ENCODE peak calls at places on chromosomes 12 and 14, in nine cellular contexts. E is activated naive CD4-positive, alpha-beta T cell treated with anti-CD3 and anti-CD28 coated beads, Interleukin-2, amount 50 U/mL, for 72 hours; Z is right cardiac atrium; Q is neuronal stem cell; T is aorta; U is choroid plexus epithelial cell; K is fibroblast of lung; A is NCI-H187; P is WTC11. I is an unnamed sample.

GRCh38 chr12:107541001-107541400 is 144.6 kb upstream of the PWP1 start:
- DNase-seq in T (no peak), K (no peak), Q (no peak), P (no peak), Z (no peak), E (no peak), A (no peak), U (no peak), I (no peak)

GRCh38 chr12:124296295-124296915 is 1.5 kb downstream of the RFLNA start:
- DNase-seq in Z (peak; percentile 44), E (no peak), P (no peak), A (no peak), T (peak; percentile 46), K (no peak), U (no peak), Q (no peak), I (peak; percentile 37)

GRCh38 chr14:25698111-25698510 is 648.2 kb upstream of the STXBP6 start:
- DNase-seq in P (no peak), Z (no peak), E (no peak), A (no peak), U (no peak), K (no peak), T (no peak), Q (no peak), I (no peak)

GRCh38 chr12:113932411-113933196 is 33.5 kb downstream of the RBM19 start:
- DNase-seq in A (no peak), Q (no peak), Z (peak; percentile 77), P (no peak), U (peak; percentile 50), T (no peak), E (no peak), K (peak; percentile 21), I (peak; percentile 21)

GRCh38 chr12:56522486-56523193 is 1.0 kb downstream of the RBMS2 start:
- DNase-seq in P (no peak), A (no peak), Z (no peak), U (peak; percentile 42), T (no peak), Q (peak; percentile 6), K (peak; percentile 73), E (no peak), I (peak; percentile 58)

GRCh38 chr12:74537126-74537706 is 419 bp upstream of the ATXN7L3B start:
- DNase-seq in K (peak; percentile 60), P (no peak), A (no peak), T (no peak), U (peak; percentile 78), Q (peak; percentile 21), E (no peak), Z (no peak), I (no peak)

GRCh38 chr14:54207476-54207875 is 189.3 kb upstream of the CDKN3 start:
- DNase-seq in Z (no peak), T (no peak), Q (no peak), K (peak; percentile 74), E (no peak), P (no peak), U (no peak), A (no peak), I (no peak)

GRCh38 chr12:88951860-88952483 is 371.7 kb upstream of the KITLG start:
- DNase-seq in U (no peak), T (no peak), Z (no peak), Q (peak; percentile 24), K (no peak), P (no peak), A (no peak), E (no peak), I (peak; percentile 10)

GRCh38 chr14:61561657-61562276 is 133.5 kb upstream of the HIF1A start:
- DNase-seq in P (no peak), U (peak; percentile 95), T (peak; percentile 91), K (peak; percentile 100), Z (peak; percentile 80), A (no peak), E (no peak), Q (no peak), I (peak; percentile 99)